ENCODE peak calls at places on chromosome 1, in seven cellular contexts. W is NCI-H460; F is nephron progenitor cell; Q is stimulated activated CD4-positive, alpha-beta T cell treated with anti-CD3 and anti-CD28 coated beads, Interleukin-12 subunit alpha, Interleukin-12 subunit beta, amount 100 ng/mL, for 4 hours; A is AG08395; B is left kidney; L is anterior cingulate cortex. P is an unnamed sample.

GRCh38 chr1:98792123-98792522 is 130.6 kb downstream of the SNX7 start:
- DNase-seq in B (peak), A (no peak), Q (no peak), L (no peak), F (no peak), W (no peak), P (no peak)

GRCh38 chr1:172887162-172887561 is 163.6 kb downstream of the TNFSF18 start:
- DNase-seq in A (no peak), Q (no peak), L (no peak), B (no peak), F (no peak), W (no peak), P (no peak)

GRCh38 chr1:12615166-12615915 is 2.7 kb downstream of the DHRS3 start:
- DNase-seq in F (no peak), A (no peak), L (peak), B (no peak), Q (no peak), W (no peak), P (no peak)

GRCh38 chr1:229843627-229844238 is 217.7 kb downstream of the URB2 start:
- DNase-seq in B (peak), F (no peak), Q (no peak), A (no peak), W (peak), L (no peak), P (no peak)

GRCh38 chr1:23019851-23020625 is 770 bp downstream of the KDM1A start:
- DNase-seq in L (no peak), W (peak), A (peak), Q (peak), F (peak), B (peak), P (no peak)

GRCh38 chr1:240242601-240243144 is 151.0 kb downstream of the FMN2 start:
- DNase-seq in Q (no peak), A (peak), L (no peak), F (no peak), B (no peak), W (no peak), P (no peak)

GRCh38 chr1:93489756-93490155 is 41.8 kb downstream of the FNBP1L start:
- DNase-seq in A (peak), F (no peak), Q (no peak), B (no peak), L (no peak), W (no peak), P (no peak)

GRCh38 chr1:224631471-224632105 is 15.5 kb downstream of the CNIH3 start:
- DNase-seq in Q (no peak), L (peak), W (no peak), F (no peak), B (peak), A (no peak), P (no peak)

GRCh38 chr1:155104605-155105534 is 22.8 kb upstream of the EFNA1 start:
- DNase-seq in W (no peak), Q (no peak), B (no peak), F (no peak), L (no peak), A (no peak), P (no peak)

GRCh38 chr1:227006397-227006796 is 66.3 kb downstream of the COQ8A start:
- DNase-seq in L (no peak), A (no peak), B (no peak), F (no peak), Q (no peak), W (no peak), P (no peak)

GRCh38 chr1:184052750-184053149 is 1.2 kb downstream of the TSEN15 start:
- DNase-seq in W (no peak), L (no peak), A (no peak), Q (no peak), B (no peak), F (no peak), P (no peak)

P was measured in dermis microvascular lymphatic vessel endothelial cell.